ENCODE peak calls at places on chromosomes 4 and X, in five cellular contexts. Y is activated B cell treated with CpG ODN at 0.5 μM for 24 hours, F is T-helper 9 cell, H is osteocyte, C is ascending aorta. Z is an unnamed sample.

GRCh38 chr4:138192113-138192512 is 50.0 kb downstream of the SLC7A11 start:
- DNase-seq in Y (no peak), F (no peak), H (no peak), C (no peak), Z (no peak)

GRCh38 chr4:75973770-75974169 is 17.0 kb downstream of the SDAD1 start:
- DNase-seq in Y (no peak), F (no peak), H (no peak), C (no peak), Z (no peak)

GRCh38 chr4:154740462-154740861 is 3.3 kb upstream of the LRAT start:
- DNase-seq in Y (no peak), F (no peak), H (no peak), C (no peak), Z (peak; percentile 49)

GRCh38 chrX:131861088-131861787 is 161.9 kb upstream of the STK26 start:
- DNase-seq in Y (no peak), F (no peak), H (no peak), C (no peak), Z (no peak)

GRCh38 chr4:120291541-120291940 is 224.9 kb upstream of the MAD2L1 start:
- DNase-seq in Y (no peak), F (no peak), H (no peak), C (no peak), Z (no peak)

GRCh38 chr4:72463724-72464123 is 105.3 kb downstream of the ADAMTS3 start:
- DNase-seq in Y (no peak), F (no peak), H (no peak), C (no peak), Z (no peak)

GRCh38 chrX:130902783-130903613 is at the start of gene ENOX2:
- DNase-seq in Y (peak; percentile 60), F (peak; percentile 63), H (peak; percentile 99), C (peak; percentile 87), Z (peak; percentile 96)

GRCh38 chr4:121709766-121710405 is 13.1 kb upstream of the ANXA5 start:
- DNase-seq in Y (no peak), F (no peak), H (no peak), C (no peak), Z (no peak)

GRCh38 chr4:52873861-52874343 is 11.8 kb downstream of the RASL11B start:
- DNase-seq in Y (no peak), F (no peak), H (no peak), C (no peak), Z (peak; percentile 31)

GRCh38 chr4:2083116-2083825 is 24.1 kb downstream of the NAT8L start:
- DNase-seq in Y (no peak), F (no peak), H (peak; percentile 53), C (no peak), Z (peak; percentile 18)

GRCh38 chr4:16205298-16206164 is 20.7 kb downstream of the TAPT1 start:
- DNase-seq in Y (peak; percentile 28), F (no peak), H (no peak), C (no peak), Z (no peak)

GRCh38 chr4:173835863-173836262 is 305.8 kb upstream of the HAND2 start:
- DNase-seq in Y (no peak), F (no peak), H (no peak), C (no peak), Z (no peak)

GRCh38 chr4:38011484-38012162 is 51.4 kb downstream of the PTTG2 start:
- DNase-seq in Y (no peak), F (no peak), H (no peak), C (no peak), Z (no peak)

GRCh38 chrX:41291309-41291708 is 42.7 kb upstream of the DDX3X start:
- DNase-seq in Y (no peak), F (no peak), H (no peak), C (no peak), Z (no peak)

GRCh38 chr4:5874811-5875465 is 17.9 kb downstream of the CRMP1 start:
- DNase-seq in Y (no peak), F (no peak), H (no peak), C (no peak), Z (no peak)

GRCh38 chr4:1459081-1459480 is 52.8 kb upstream of the NKX1-1 start:
- DNase-seq in Y (no peak), F (no peak), H (peak; percentile 69), C (no peak), Z (no peak)

GRCh38 chr4:135277980-135278315 is 1076.4 kb upstream of the PABPC4L start:
- DNase-seq in Y (no peak), F (no peak), H (no peak), C (no peak), Z (no peak)

GRCh38 chrX:113274345-113274744 is 433.7 kb upstream of the AMOT start:
- DNase-seq in Y (no peak), F (no peak), H (no peak), C (no peak), Z (no peak)

GRCh38 chr4:127143460-127144190 is 489.1 kb upstream of the INTU start:
- DNase-seq in Y (no peak), F (no peak), H (no peak), C (no peak), Z (no peak)

GRCh38 chrX:153766098-153766817 is 2.2 kb downstream of the PLXNB3 start:
- DNase-seq in Y (no peak), F (no peak), H (no peak), C (peak; percentile 7), Z (no peak)

GRCh38 chrX:46257451-46257879 is 287.8 kb downstream of the ZNF674 start:
- DNase-seq in Y (no peak), F (no peak), H (no peak), C (no peak), Z (no peak)

GRCh38 chr4:169208090-169208455 is 62.7 kb downstream of the SH3RF1 start:
- DNase-seq in Y (no peak), F (no peak), H (no peak), C (no peak), Z (no peak)

GRCh38 chr4:40471923-40472322 is 136.8 kb downstream of the CHRNA9 start:
- DNase-seq in Y (no peak), F (no peak), H (no peak), C (no peak), Z (no peak)

GRCh38 chr4:153661215-153661822 is 22.8 kb upstream of the TLR2 start:
- DNase-seq in Y (no peak), F (no peak), H (no peak), C (no peak), Z (no peak)

GRCh38 chr4:123481034-123481433 is 84.4 kb downstream of the SPRY1 start:
- DNase-seq in Y (no peak), F (no peak), H (no peak), C (no peak), Z (no peak)

GRCh38 chr4:185599151-185599648 is 63.9 kb upstream of the PDLIM3 start:
- DNase-seq in Y (no peak), F (no peak), H (no peak), C (no peak), Z (no peak)

GRCh38 chr4:73612032-73612431 is 8.2 kb downstream of the RASSF6 start:
- DNase-seq in Y (no peak), F (no peak), H (no peak), C (no peak), Z (no peak)

GRCh38 chrX:153953342-153953830 is 8.9 kb upstream of the RENBP start:
- DNase-seq in Y (peak; percentile 68), F (peak; percentile 80), H (peak; percentile 95), C (no peak), Z (no peak)

GRCh38 chrX:51867626-51868025 is 25.8 kb upstream of the MAGED1 start:
- DNase-seq in Y (no peak), F (no peak), H (no peak), C (no peak), Z (no peak)

GRCh38 chrX:105460366-105460765 is 239.9 kb upstream of the TEX13A start:
- DNase-seq in Y (no peak), F (no peak), H (no peak), C (no peak), Z (no peak)

GRCh38 chr4:926538-926937 is 5.6 kb downstream of the GAK start:
- DNase-seq in Y (no peak), F (no peak), H (no peak), C (no peak), Z (peak; percentile 20)

GRCh38 chrX:66200855-66201795 is 37.1 kb downstream of the HEPH start:
- DNase-seq in Y (no peak), F (no peak), H (no peak), C (no peak), Z (no peak)

GRCh38 chr4:168883513-168883912 is 126.5 kb downstream of the CBR4 start:
- DNase-seq in Y (no peak), F (no peak), H (no peak), C (no peak), Z (no peak)